ENCODE peak calls at places on chromosomes 4 and X, in nine cellular contexts. One of them, this sample, is unnamed. For H3K9me3, the result is how much of the 10 kb centered on the place peaks cover.

GRCh38 chr4:126213996-126214395 is 899.2 kb downstream of the FAT4 start:
- DNase-seq in left ventricle myocardium inferior: no peak
- DNase-seq in CD8-positive, alpha-beta memory T cell: no peak
- DNase-seq in heart right ventricle: no peak
- DNase-seq in A549: no peak
- DNase-seq in stomach: no peak
- DNase-seq in vagina: no peak
- DNase-seq in heart left ventricle: no peak
- DNase-seq in IMR-90: no peak
- DNase-seq in this sample: no peak

GRCh38 chr4:181792641-181793612 is 450.3 kb upstream of the TENM3 start:
- DNase-seq in heart right ventricle: no peak
- DNase-seq in vagina: no peak
- DNase-seq in heart left ventricle: no peak
- DNase-seq in CD8-positive, alpha-beta memory T cell: no peak
- DNase-seq in IMR-90: no peak
- DNase-seq in left ventricle myocardium inferior: no peak
- DNase-seq in stomach: no peak
- DNase-seq in A549: no peak
- DNase-seq in this sample: no peak

GRCh38 chr4:56048621-56049427 is 100.1 kb downstream of the CEP135 start:
- DNase-seq in vagina: no peak
- DNase-seq in stomach: peak
- DNase-seq in CD8-positive, alpha-beta memory T cell: no peak
- DNase-seq in heart right ventricle: no peak
- DNase-seq in A549: peak
- DNase-seq in IMR-90: peak
- DNase-seq in left ventricle myocardium inferior: peak
- DNase-seq in heart left ventricle: peak
- DNase-seq in this sample: peak

GRCh38 chr4:123037809-123038208 is 115.4 kb upstream of the NUDT6 start:
- DNase-seq in left ventricle myocardium inferior: no peak
- DNase-seq in IMR-90: peak
- DNase-seq in heart left ventricle: no peak
- DNase-seq in A549: no peak
- DNase-seq in vagina: no peak
- DNase-seq in stomach: no peak
- DNase-seq in CD8-positive, alpha-beta memory T cell: no peak
- DNase-seq in heart right ventricle: no peak
- DNase-seq in this sample: no peak

GRCh38 chr4:25234390-25235367 is 846 bp downstream of the PI4K2B start:
- DNase-seq in heart left ventricle: peak
- DNase-seq in heart right ventricle: peak
- DNase-seq in CD8-positive, alpha-beta memory T cell: peak
- DNase-seq in IMR-90: peak
- DNase-seq in A549: peak
- DNase-seq in left ventricle myocardium inferior: peak
- DNase-seq in stomach: peak
- DNase-seq in vagina: no peak
- DNase-seq in this sample: peak

GRCh38 chrX:13287816-13288215 is 32.0 kb downstream of the ATXN3L start:
- DNase-seq in vagina: no peak
- DNase-seq in IMR-90: peak
- DNase-seq in A549: no peak
- DNase-seq in heart left ventricle: no peak
- DNase-seq in CD8-positive, alpha-beta memory T cell: no peak
- DNase-seq in heart right ventricle: no peak
- DNase-seq in stomach: no peak
- DNase-seq in left ventricle myocardium inferior: no peak
- DNase-seq in this sample: no peak

GRCh38 chr4:16659120-16659519 is 239.3 kb downstream of the LDB2 start:
- DNase-seq in CD8-positive, alpha-beta memory T cell: no peak
- DNase-seq in left ventricle myocardium inferior: no peak
- DNase-seq in heart right ventricle: no peak
- DNase-seq in A549: no peak
- DNase-seq in IMR-90: no peak
- DNase-seq in stomach: no peak
- DNase-seq in vagina: no peak
- DNase-seq in heart left ventricle: peak
- DNase-seq in this sample: no peak

GRCh38 chr4:121070696-121071639 is 1.4 kb downstream of the NDNF start:
- DNase-seq in vagina: no peak
- DNase-seq in A549: peak
- DNase-seq in stomach: no peak
- DNase-seq in left ventricle myocardium inferior: peak
- DNase-seq in CD8-positive, alpha-beta memory T cell: peak
- DNase-seq in heart right ventricle: peak
- DNase-seq in heart left ventricle: peak
- DNase-seq in IMR-90: no peak
- DNase-seq in this sample: peak

GRCh38 chrX:27186671-27187070 is 276.5 kb downstream of the PPP4R3C start:
- DNase-seq in vagina: no peak
- DNase-seq in heart left ventricle: no peak
- DNase-seq in heart right ventricle: no peak
- DNase-seq in CD8-positive, alpha-beta memory T cell: no peak
- DNase-seq in stomach: no peak
- DNase-seq in IMR-90: peak
- DNase-seq in A549: peak
- DNase-seq in left ventricle myocardium inferior: no peak
- DNase-seq in this sample: peak

GRCh38 chr4:87071401-87071800 is 136.6 kb downstream of the AFF1 start:
- DNase-seq in left ventricle myocardium inferior: no peak
- DNase-seq in stomach: no peak
- DNase-seq in IMR-90: no peak
- DNase-seq in heart left ventricle: peak
- DNase-seq in CD8-positive, alpha-beta memory T cell: no peak
- DNase-seq in heart right ventricle: peak
- DNase-seq in A549: no peak
- DNase-seq in vagina: no peak
- DNase-seq in this sample: no peak

GRCh38 chrX:17413228-17413627 is 38.2 kb downstream of the NHS start:
- DNase-seq in CD8-positive, alpha-beta memory T cell: no peak
- DNase-seq in heart right ventricle: no peak
- DNase-seq in A549: peak
- DNase-seq in vagina: no peak
- DNase-seq in IMR-90: peak
- DNase-seq in heart left ventricle: no peak
- DNase-seq in left ventricle myocardium inferior: no peak
- DNase-seq in stomach: no peak
- DNase-seq in this sample: no peak

GRCh38 chrX:148517191-148517590 is 16.8 kb downstream of the AFF2 start:
- DNase-seq in vagina: no peak
- DNase-seq in IMR-90: no peak
- DNase-seq in heart left ventricle: no peak
- DNase-seq in stomach: no peak
- DNase-seq in CD8-positive, alpha-beta memory T cell: no peak
- DNase-seq in A549: no peak
- DNase-seq in heart right ventricle: no peak
- DNase-seq in left ventricle myocardium inferior: no peak
- DNase-seq in this sample: no peak

GRCh38 chrX:111095974-111096870 is at the start of gene PAK3:
- DNase-seq in stomach: peak
- DNase-seq in heart left ventricle: peak
- DNase-seq in IMR-90: peak
- DNase-seq in heart right ventricle: peak
- DNase-seq in CD8-positive, alpha-beta memory T cell: peak
- DNase-seq in A549: peak
- DNase-seq in vagina: no peak
- DNase-seq in left ventricle myocardium inferior: no peak
- DNase-seq in this sample: peak

GRCh38 chr4:56128231-56128630 is 179.5 kb downstream of the CEP135 start:
- DNase-seq in heart left ventricle: no peak
- DNase-seq in CD8-positive, alpha-beta memory T cell: no peak
- DNase-seq in A549: no peak
- DNase-seq in left ventricle myocardium inferior: no peak
- DNase-seq in IMR-90: peak
- DNase-seq in heart right ventricle: no peak
- DNase-seq in stomach: no peak
- DNase-seq in vagina: no peak
- DNase-seq in this sample: no peak

DNA sequence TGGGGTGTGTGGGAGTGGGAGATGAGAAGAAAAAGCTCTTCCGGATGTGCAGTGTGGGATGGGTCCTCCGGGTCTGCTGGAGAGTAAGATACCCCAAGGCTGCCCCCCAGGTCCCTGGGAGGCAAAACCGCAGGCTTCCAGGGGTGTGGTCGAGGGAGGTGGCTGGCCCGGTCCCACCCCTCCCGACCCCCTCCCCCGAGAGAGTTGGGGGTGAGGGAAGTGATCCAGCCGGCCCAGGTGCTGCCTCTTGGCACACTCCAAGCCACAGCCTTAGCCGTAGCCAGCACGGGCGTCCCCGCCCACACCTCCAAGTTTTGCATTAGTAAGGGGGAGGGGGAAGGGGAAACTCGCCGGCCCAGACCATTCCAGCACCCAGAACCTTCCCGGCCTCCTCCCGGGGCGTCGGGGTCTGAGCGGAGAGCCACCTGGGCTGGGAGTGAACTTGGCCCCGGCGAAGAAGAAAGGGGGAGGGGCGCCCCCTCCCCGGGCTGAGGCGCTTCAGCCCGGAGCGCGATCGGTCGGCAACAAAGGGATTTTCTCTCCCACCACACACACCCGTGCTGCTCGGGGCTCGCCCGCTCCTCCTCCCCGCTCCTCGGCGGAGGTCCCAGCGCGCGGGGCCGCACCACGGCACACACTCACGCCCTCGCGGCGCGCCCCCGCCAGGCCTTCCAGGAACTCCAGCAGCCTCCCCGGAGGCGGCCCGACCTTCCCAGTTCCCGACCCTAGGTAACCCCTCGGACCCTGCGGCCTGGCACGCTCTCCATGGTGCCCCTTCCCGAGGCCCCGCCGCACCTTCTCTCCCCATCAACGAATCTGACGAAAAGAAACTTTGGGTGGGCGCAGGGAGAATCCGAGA is 14.4 kb downstream of the BCOR start:
- DNase-seq in vagina: no peak
- DNase-seq in IMR-90: no peak
- DNase-seq in left ventricle myocardium inferior: peak
- DNase-seq in stomach: peak
- DNase-seq in heart right ventricle: no peak
- DNase-seq in A549: no peak
- DNase-seq in heart left ventricle: no peak
- DNase-seq in CD8-positive, alpha-beta memory T cell: no peak
- DNase-seq in this sample: peak
- H3K4me3 ChIP-seq in vagina: peak
- H3K4me3 ChIP-seq in IMR-90: peak
- H3K4me3 ChIP-seq in left ventricle myocardium inferior: peak
- H3K4me3 ChIP-seq in stomach: peak
- H3K4me3 ChIP-seq in heart right ventricle: peak
- H3K4me3 ChIP-seq in A549: no peak
- H3K4me3 ChIP-seq in heart left ventricle: peak
- H3K4me3 ChIP-seq in CD8-positive, alpha-beta memory T cell: peak
- H3K4me3 ChIP-seq in this sample: peak

GRCh38 chr4:65096630-65097029 is 573.7 kb downstream of the EPHA5 start:
- DNase-seq in left ventricle myocardium inferior: no peak
- DNase-seq in heart right ventricle: no peak
- DNase-seq in CD8-positive, alpha-beta memory T cell: no peak
- DNase-seq in heart left ventricle: no peak
- DNase-seq in A549: no peak
- DNase-seq in IMR-90: no peak
- DNase-seq in vagina: no peak
- DNase-seq in stomach: no peak
- DNase-seq in this sample: no peak
- H3K27ac ChIP-seq in left ventricle myocardium inferior: no peak
- H3K27ac ChIP-seq in heart right ventricle: no peak
- H3K27ac ChIP-seq in CD8-positive, alpha-beta memory T cell: no peak
- H3K27ac ChIP-seq in heart left ventricle: no peak
- H3K27ac ChIP-seq in A549: no peak
- H3K27ac ChIP-seq in IMR-90: no peak
- H3K27ac ChIP-seq in vagina: no peak
- H3K27ac ChIP-seq in stomach: no peak
- H3K27ac ChIP-seq in this sample: no peak

GRCh38 chrX:78625292-78625909 is 33.7 kb downstream of the RTL3 start:
- DNase-seq in IMR-90: no peak
- DNase-seq in A549: no peak
- DNase-seq in vagina: no peak
- DNase-seq in CD8-positive, alpha-beta memory T cell: no peak
- DNase-seq in heart left ventricle: no peak
- DNase-seq in stomach: no peak
- DNase-seq in heart right ventricle: no peak
- DNase-seq in left ventricle myocardium inferior: no peak
- DNase-seq in this sample: no peak

GRCh38 chrX:78624884-78625283 is 34.2 kb downstream of the RTL3 start:
- DNase-seq in stomach: no peak
- DNase-seq in A549: no peak
- DNase-seq in heart right ventricle: no peak
- DNase-seq in left ventricle myocardium inferior: no peak
- DNase-seq in IMR-90: no peak
- DNase-seq in vagina: no peak
- DNase-seq in CD8-positive, alpha-beta memory T cell: no peak
- DNase-seq in heart left ventricle: no peak
- DNase-seq in this sample: no peak

GRCh38 chrX:78618987-78619386 is 40.1 kb downstream of the RTL3 start:
- DNase-seq in A549: no peak
- DNase-seq in CD8-positive, alpha-beta memory T cell: no peak
- DNase-seq in heart right ventricle: no peak
- DNase-seq in left ventricle myocardium inferior: no peak
- DNase-seq in stomach: no peak
- DNase-seq in IMR-90: no peak
- DNase-seq in heart left ventricle: no peak
- DNase-seq in vagina: no peak
- DNase-seq in this sample: no peak

GRCh38 chrX:78619829-78620228 is 39.3 kb downstream of the RTL3 start:
- DNase-seq in heart left ventricle: peak
- DNase-seq in stomach: no peak
- DNase-seq in CD8-positive, alpha-beta memory T cell: no peak
- DNase-seq in A549: no peak
- DNase-seq in left ventricle myocardium inferior: peak
- DNase-seq in heart right ventricle: peak
- DNase-seq in IMR-90: no peak
- DNase-seq in vagina: no peak
- DNase-seq in this sample: no peak

DNA sequence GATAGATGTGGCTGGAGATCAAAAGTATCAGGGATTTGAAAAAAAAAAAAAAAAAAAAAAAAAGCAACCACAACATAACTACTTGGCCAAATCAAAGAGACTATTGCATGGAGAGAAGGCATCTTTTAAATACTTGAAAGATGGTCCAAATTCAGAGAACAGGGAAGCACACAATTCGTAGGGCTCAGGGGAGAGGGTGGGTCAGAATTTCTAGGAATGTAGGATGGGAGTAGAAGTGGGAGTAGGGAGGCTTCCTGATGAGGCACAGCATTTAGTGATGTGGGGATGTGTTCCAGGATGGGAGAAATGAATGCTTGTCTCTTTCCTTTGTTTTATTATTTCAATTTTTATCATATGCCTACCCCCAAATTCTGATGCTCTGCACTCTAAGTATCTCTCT is 36.3 kb downstream of the RTL3 start:
- DNase-seq in vagina: no peak
- DNase-seq in IMR-90: no peak
- DNase-seq in heart right ventricle: no peak
- DNase-seq in stomach: no peak
- DNase-seq in left ventricle myocardium inferior: no peak
- DNase-seq in CD8-positive, alpha-beta memory T cell: no peak
- DNase-seq in heart left ventricle: no peak
- DNase-seq in A549: no peak
- DNase-seq in this sample: no peak
- H3K9me3 ChIP-seq in vagina: under half
- H3K9me3 ChIP-seq in IMR-90: under half
- H3K9me3 ChIP-seq in heart right ventricle: under half
- H3K9me3 ChIP-seq in stomach: under half
- H3K9me3 ChIP-seq in left ventricle myocardium inferior: under half
- H3K9me3 ChIP-seq in CD8-positive, alpha-beta memory T cell: under half
- H3K9me3 ChIP-seq in heart left ventricle: under half
- H3K9me3 ChIP-seq in A549: under half
- H3K9me3 ChIP-seq in this sample: under half

GRCh38 chrX:107715331-107716044 is 60.1 kb downstream of the TSC22D3 start:
- DNase-seq in stomach: no peak
- DNase-seq in A549: no peak
- DNase-seq in heart right ventricle: no peak
- DNase-seq in CD8-positive, alpha-beta memory T cell: peak
- DNase-seq in vagina: no peak
- DNase-seq in heart left ventricle: no peak
- DNase-seq in left ventricle myocardium inferior: no peak
- DNase-seq in IMR-90: peak
- DNase-seq in this sample: no peak
- H3K4me3 ChIP-seq in stomach: peak
- H3K4me3 ChIP-seq in A549: peak
- H3K4me3 ChIP-seq in heart right ventricle: peak
- H3K4me3 ChIP-seq in CD8-positive, alpha-beta memory T cell: peak
- H3K4me3 ChIP-seq in vagina: peak
- H3K4me3 ChIP-seq in heart left ventricle: peak
- H3K4me3 ChIP-seq in left ventricle myocardium inferior: peak
- H3K4me3 ChIP-seq in IMR-90: peak
- H3K4me3 ChIP-seq in this sample: peak

This sample was measured in WERI-Rb-1.